ENCODE peak calls at places on chromosomes 12 and 14, in ten cellular contexts. W is uterus; H is Calu3; A is activated effector memory CD4-positive, alpha-beta T cell treated with Interleukin-2 at 50 U/mL for 16 hours; Y is T follicular helper cell; O is activated T-cell treated with anti-CD3 and anti-CD28 coated beads, Interleukin-2, amount 50 U/mL, for 1 hour; L is HFF-Myc; C is midbrain; M is HEK293T; T is endodermal cell. F is an unnamed sample.

GRCh38 chr14:36835145-36835544 is 173.5 kb downstream of the PAX9 start:
- DNase-seq in W (no peak), H (no peak), A (no peak), Y (no peak), O (no peak), L (no peak), C (no peak), M (peak; percentile 73), T (peak; percentile 61), F (no peak)

GRCh38 chr12:6603095-6603567 is 4.0 kb downstream of the CHD4 start:
- DNase-seq in W (peak; percentile 35), H (no peak), A (peak; percentile 44), Y (no peak), O (peak; percentile 44), L (no peak), C (no peak), M (no peak), T (peak; percentile 67), F (no peak)

GRCh38 chr12:71456990-71457389 is 17.4 kb downstream of the LGR5 start:
- DNase-seq in W (no peak), H (no peak), A (no peak), Y (no peak), O (no peak), L (no peak), C (peak; percentile 23), M (no peak), T (no peak), F (no peak)

GRCh38 chr12:48007206-48007605 is 2.9 kb upstream of the COL2A1 start:
- DNase-seq in W (no peak), H (no peak), A (no peak), Y (no peak), O (no peak), L (no peak), C (no peak), M (no peak), T (no peak), F (no peak)

GRCh38 chr12:66964629-66965028 is 285.8 kb upstream of the GRIP1 start:
- DNase-seq in W (no peak), H (no peak), A (no peak), Y (peak; percentile 33), O (peak; percentile 17), L (no peak), C (no peak), M (no peak), T (no peak), F (peak; percentile 41)

GRCh38 chr14:72643317-72643801 is 250.5 kb downstream of the DPF3 start:
- DNase-seq in W (no peak), H (peak; percentile 40), A (no peak), Y (no peak), O (no peak), L (peak; percentile 94), C (peak; percentile 28), M (no peak), T (no peak), F (no peak)

GRCh38 chr12:85325452-85325851 is 45.4 kb downstream of the ALX1 start:
- DNase-seq in W (no peak), H (no peak), A (no peak), Y (no peak), O (no peak), L (no peak), C (no peak), M (no peak), T (no peak), F (no peak)

GRCh38 chr14:93682459-93682858 is 105.8 kb downstream of the PRIMA1 start:
- DNase-seq in W (no peak), H (no peak), A (no peak), Y (no peak), O (no peak), L (no peak), C (no peak), M (no peak), T (no peak), F (no peak)

GRCh38 chr14:72104011-72104613 is 171.9 kb downstream of the RGS6 start:
- DNase-seq in W (no peak), H (peak; percentile 44), A (no peak), Y (no peak), O (peak; percentile 21), L (no peak), C (peak; percentile 1), M (peak; percentile 61), T (peak; percentile 85), F (peak; percentile 56)

GRCh38 chr14:90534091-90534837 is 137.4 kb downstream of the CALM1 start:
- DNase-seq in W (no peak), H (no peak), A (no peak), Y (no peak), O (no peak), L (no peak), C (no peak), M (no peak), T (no peak), F (no peak)

GRCh38 chr12:52387859-52388258 is 2.4 kb upstream of the KRT84 start:
- DNase-seq in W (no peak), H (no peak), A (no peak), Y (no peak), O (no peak), L (no peak), C (no peak), M (no peak), T (no peak), F (no peak)

GRCh38 chr12:116037941-116038837 is 239.3 kb downstream of the MED13L start:
- DNase-seq in W (no peak), H (no peak), A (no peak), Y (no peak), O (no peak), L (peak; percentile 24), C (no peak), M (no peak), T (no peak), F (no peak)

GRCh38 chr12:58171914-58172313 is 230.5 kb downstream of the ATP23 start:
- DNase-seq in W (no peak), H (no peak), A (no peak), Y (no peak), O (no peak), L (peak; percentile 14), C (no peak), M (no peak), T (no peak), F (no peak)

GRCh38 chr14:56150645-56151345 is 32.6 kb downstream of the PELI2 start:
- DNase-seq in W (no peak), H (no peak), A (no peak), Y (no peak), O (no peak), L (no peak), C (no peak), M (no peak), T (no peak), F (no peak)

GRCh38 chr14:22202313-22202712 is 386.7 kb downstream of the DAD1 start:
- DNase-seq in W (no peak), H (no peak), A (no peak), Y (no peak), O (no peak), L (no peak), C (no peak), M (no peak), T (no peak), F (no peak)

GRCh38 chr12:45148017-45148416 is 67.9 kb upstream of the ANO6 start:
- DNase-seq in W (no peak), H (no peak), A (no peak), Y (no peak), O (no peak), L (no peak), C (no peak), M (no peak), T (no peak), F (no peak)

GRCh38 chr12:41970744-41971143 is 173.9 kb downstream of the GXYLT1 start:
- DNase-seq in W (no peak), H (no peak), A (no peak), Y (no peak), O (no peak), L (no peak), C (no peak), M (no peak), T (no peak), F (no peak)

GRCh38 chr14:58873228-58873953 is 235.6 kb downstream of the DACT1 start:
- DNase-seq in W (no peak), H (no peak), A (no peak), Y (no peak), O (no peak), L (no peak), C (no peak), M (no peak), T (no peak), F (no peak)

GRCh38 chr12:12803186-12803585 is 10.0 kb upstream of the DDX47 start:
- DNase-seq in W (peak; percentile 24), H (peak; percentile 93), A (peak; percentile 31), Y (peak; percentile 21), O (peak; percentile 25), L (peak; percentile 80), C (peak; percentile 9), M (peak; percentile 41), T (peak; percentile 63), F (peak; percentile 51)

GRCh38 chr12:132282950-132283771 is 46.2 kb downstream of the GALNT9 start:
- DNase-seq in W (no peak), H (peak; percentile 65), A (no peak), Y (no peak), O (peak; percentile 25), L (no peak), C (no peak), M (no peak), T (peak; percentile 90), F (no peak)

GRCh38 chr12:51917041-51917590 is 9.8 kb downstream of the ACVRL1 start:
- DNase-seq in W (no peak), H (no peak), A (no peak), Y (no peak), O (no peak), L (no peak), C (no peak), M (no peak), T (no peak), F (no peak)

GRCh38 chr12:73274972-73275371 is 1002.8 kb downstream of the TRHDE start:
- DNase-seq in W (no peak), H (no peak), A (no peak), Y (no peak), O (no peak), L (no peak), C (no peak), M (no peak), T (no peak), F (no peak)

GRCh38 chr14:101230161-101230850 is 326.8 kb upstream of the RTL1 start:
- DNase-seq in W (peak; percentile 73), H (no peak), A (no peak), Y (no peak), O (no peak), L (no peak), C (no peak), M (no peak), T (peak; percentile 36), F (no peak)

F was measured in activated naive CD8-positive, alpha-beta T cell treated with anti-CD3 and anti-CD28 coated beads, Interleukin-2, amount 10 ng/mL, durations not matched to agents 7 days and 5 days.